ENCODE peak calls at places on chromosomes 13 and 19, in seven cellular contexts. M, U, Y, H, Q, V and O are unnamed samples.
A peak's percentile ranks its signal among the peaks of the same experiment; 100 is the strongest.

GRCh38 chr13:94114166-94114565 is 365.3 kb downstream of the DCT start:
- DNase-seq in U (no peak), H (no peak), V (no peak), Y (no peak), Q (no peak), M (no peak), O (no peak)

GRCh38 chr19:15871570-15871969 is 26.3 kb downstream of the CYP4F2 start:
- DNase-seq in H (no peak), Y (no peak), M (no peak), Q (no peak), U (no peak), V (no peak), O (no peak)

GRCh38 chr13:113864303-113864890 is 521 bp upstream of the GAS6 start:
- DNase-seq in V (no peak), Y (peak; percentile 33), M (peak; percentile 53), U (no peak), Q (peak; percentile 20), H (no peak), O (no peak)

GRCh38 chr13:31859546-31859945 is 120.2 kb downstream of the RXFP2 start:
- DNase-seq in Y (no peak), M (peak; percentile 24), H (no peak), Q (no peak), V (no peak), U (no peak), O (no peak)

GRCh38 chr19:36488118-36488815 is 1.1 kb downstream of the ZNF566 start:
- DNase-seq in U (no peak), Y (peak; percentile 53), H (no peak), M (peak; percentile 58), Q (no peak), V (peak; percentile 42), O (no peak)

GRCh38 chr13:26117620-26118019 is 65.8 kb upstream of the SHISA2 start:
- DNase-seq in H (no peak), M (no peak), Q (no peak), V (no peak), U (no peak), Y (no peak), O (no peak)

GRCh38 chr13:46354143-46355087 is 32.6 kb downstream of the RUBCNL start:
- DNase-seq in H (no peak), Q (peak; percentile 14), U (peak; percentile 92), Y (peak; percentile 88), M (peak; percentile 97), V (peak; percentile 97), O (no peak)

GRCh38 chr19:44757057-44757734 is 8.7 kb downstream of the BCL3 start:
- DNase-seq in Y (peak; percentile 73), H (no peak), V (peak; percentile 72), M (no peak), Q (no peak), U (no peak), O (no peak)

GRCh38 chr13:66036024-66036614 is 1194.0 kb downstream of the PCDH9 start:
- DNase-seq in H (peak; percentile 44), Y (peak; percentile 4), U (no peak), Q (peak; percentile 4), V (peak; percentile 27), M (no peak), O (no peak)

GRCh38 chr19:48844472-48844871 is 8.2 kb upstream of the HSD17B14 start:
- DNase-seq in H (no peak), M (peak; percentile 64), U (peak; percentile 39), V (peak; percentile 42), Y (peak; percentile 68), Q (peak; percentile 35), O (no peak)

GRCh38 chr13:94020833-94021232 is 458.6 kb downstream of the DCT start:
- DNase-seq in H (no peak), Y (peak; percentile 76), V (peak; percentile 48), M (peak; percentile 65), Q (no peak), U (peak; percentile 82), O (no peak)

GRCh38 chr19:40133491-40133890 is 42.7 kb upstream of the ZNF780A start:
- DNase-seq in Q (no peak), U (no peak), M (no peak), H (no peak), Y (no peak), V (no peak), O (no peak)

GRCh38 chr13:50915562-50915961 is 6.0 kb downstream of the RNASEH2B start:
- DNase-seq in Q (no peak), V (no peak), U (no peak), H (no peak), Y (no peak), M (no peak), O (no peak)

GRCh38 chr13:50916701-50917184 is 7.2 kb downstream of the RNASEH2B start:
- DNase-seq in M (no peak), Y (no peak), H (no peak), Q (peak; percentile 13), U (no peak), V (no peak), O (no peak)

GRCh38 chr13:50919291-50919690 is 9.7 kb downstream of the RNASEH2B start:
- DNase-seq in Q (no peak), H (no peak), U (no peak), V (no peak), M (no peak), Y (peak; percentile 33), O (no peak)

GRCh38 chr13:50914848-50915247 is 5.3 kb downstream of the RNASEH2B start:
- DNase-seq in M (peak; percentile 70), U (peak; percentile 43), V (peak; percentile 48), Y (peak; percentile 52), H (no peak), Q (no peak), O (no peak)

GRCh38 chr13:50917572-50917971 is 8.0 kb downstream of the RNASEH2B start:
- DNase-seq in V (no peak), H (no peak), M (peak; percentile 24), U (no peak), Q (peak; percentile 31), Y (no peak), O (no peak)
- H2AFZ ChIP-seq in V (no peak overlapping the region), H (no peak overlapping the region), M (no peak overlapping the region), U (no peak overlapping the region), Q (no peak overlapping the region), Y (no peak overlapping the region), O (no peak overlapping the region)

DNA sequence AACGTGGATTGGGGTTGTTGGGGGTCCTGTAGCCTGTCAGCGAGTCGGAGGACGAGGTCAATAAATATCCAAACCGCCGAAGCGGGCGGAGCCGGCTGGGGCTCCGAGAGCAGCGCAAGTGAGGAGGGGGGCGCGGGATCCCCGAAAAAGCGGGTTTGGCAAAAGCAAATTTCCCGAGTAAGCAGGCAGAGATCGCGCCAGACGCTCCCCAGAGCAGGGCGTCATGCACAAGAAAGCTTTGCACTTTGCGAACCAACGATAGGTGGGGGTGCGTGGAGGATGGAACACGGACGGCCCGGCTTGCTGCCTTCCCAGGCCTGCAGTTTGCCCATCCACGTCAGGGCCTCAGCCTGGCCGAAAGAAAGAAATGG is 754 bp upstream of the SIX5 start:
- DNase-seq in M (peak; percentile 83), U (no peak), H (no peak), Q (no peak), V (no peak), Y (peak; percentile 38), O (peak; percentile 44)
- H3K4me1 ChIP-seq in M (peaks cover 5% of the 10 kb centered on the region), U (peaks cover 29% of the 10 kb centered on the region), H (peaks cover 18% of the 10 kb centered on the region), Q (peaks cover 14% of the 10 kb centered on the region), V (peaks cover 29% of the 10 kb centered on the region), Y (peaks cover 13% of the 10 kb centered on the region), O (peaks cover 5% of the 10 kb centered on the region)

GRCh38 chr13:111882351-111882750 is 184.6 kb upstream of the SOX1 start:
- DNase-seq in V (no peak), H (no peak), U (no peak), M (no peak), Q (no peak), Y (no peak), O (no peak)

GRCh38 chr13:111881700-111882099 is 185.2 kb upstream of the SOX1 start:
- DNase-seq in Q (no peak), M (no peak), H (no peak), Y (no peak), V (no peak), U (no peak), O (no peak)

GRCh38 chr13:111877906-111878305 is 189.0 kb upstream of the SOX1 start:
- DNase-seq in H (no peak), Q (no peak), U (no peak), M (no peak), Y (no peak), V (no peak), O (no peak)

GRCh38 chr13:111880185-111880584 is 186.8 kb upstream of the SOX1 start:
- DNase-seq in U (no peak), Y (no peak), H (no peak), V (no peak), Q (no peak), M (no peak), O (no peak)

GRCh38 chr13:111879719-111880118 is 187.2 kb upstream of the SOX1 start:
- DNase-seq in H (no peak), M (no peak), V (no peak), U (no peak), Q (no peak), Y (no peak), O (no peak)
- H2AFZ ChIP-seq in H (no peak overlapping the region), M (no peak overlapping the region), V (no peak overlapping the region), U (no peak overlapping the region), Q (no peak overlapping the region), Y (no peak overlapping the region), O (no peak overlapping the region)

DNA sequence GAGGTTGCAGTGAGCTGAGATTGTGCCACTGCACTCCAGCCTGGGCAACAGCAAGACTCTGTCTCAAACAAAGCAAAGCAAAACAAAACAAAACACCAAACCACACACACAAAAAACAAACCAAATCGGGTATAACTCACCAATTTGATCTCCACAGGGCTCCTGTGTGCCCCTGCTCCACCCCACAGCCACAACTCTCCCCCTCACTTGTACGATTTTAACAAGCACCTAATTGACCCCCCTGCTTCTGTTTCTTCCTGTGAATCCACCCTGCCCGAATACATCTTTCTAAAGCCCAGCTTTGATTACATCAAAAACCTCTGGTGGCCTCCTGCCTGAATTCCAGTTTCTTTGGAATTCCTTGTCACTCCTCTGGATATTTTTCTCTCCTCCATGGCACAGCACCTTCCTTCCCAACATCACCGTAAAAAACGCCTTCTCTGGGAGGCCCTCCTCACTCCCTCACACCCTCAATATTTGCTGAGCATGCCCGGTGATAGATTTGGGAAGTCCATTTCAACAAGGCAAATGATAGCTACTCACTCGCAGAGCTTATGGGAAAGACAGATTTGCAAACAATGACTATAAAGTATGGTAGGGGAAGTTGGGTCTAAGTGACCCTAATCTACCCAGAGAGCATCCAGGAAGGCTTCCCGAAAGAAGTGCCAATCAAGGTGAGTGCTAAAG is 11.6 kb upstream of the RANBP3 start:
- DNase-seq in M (no peak), H (no peak), U (no peak), Q (no peak), V (no peak), Y (no peak), O (no peak)
- H3K4me1 ChIP-seq in M (peaks cover 12% of the 10 kb centered on the region), H (peaks cover 12% of the 10 kb centered on the region), U (peaks cover 21% of the 10 kb centered on the region), Q (peaks cover 29% of the 10 kb centered on the region), V (peaks cover 15% of the 10 kb centered on the region), Y (peaks cover 14% of the 10 kb centered on the region), O (peaks cover 7% of the 10 kb centered on the region)

DNA sequence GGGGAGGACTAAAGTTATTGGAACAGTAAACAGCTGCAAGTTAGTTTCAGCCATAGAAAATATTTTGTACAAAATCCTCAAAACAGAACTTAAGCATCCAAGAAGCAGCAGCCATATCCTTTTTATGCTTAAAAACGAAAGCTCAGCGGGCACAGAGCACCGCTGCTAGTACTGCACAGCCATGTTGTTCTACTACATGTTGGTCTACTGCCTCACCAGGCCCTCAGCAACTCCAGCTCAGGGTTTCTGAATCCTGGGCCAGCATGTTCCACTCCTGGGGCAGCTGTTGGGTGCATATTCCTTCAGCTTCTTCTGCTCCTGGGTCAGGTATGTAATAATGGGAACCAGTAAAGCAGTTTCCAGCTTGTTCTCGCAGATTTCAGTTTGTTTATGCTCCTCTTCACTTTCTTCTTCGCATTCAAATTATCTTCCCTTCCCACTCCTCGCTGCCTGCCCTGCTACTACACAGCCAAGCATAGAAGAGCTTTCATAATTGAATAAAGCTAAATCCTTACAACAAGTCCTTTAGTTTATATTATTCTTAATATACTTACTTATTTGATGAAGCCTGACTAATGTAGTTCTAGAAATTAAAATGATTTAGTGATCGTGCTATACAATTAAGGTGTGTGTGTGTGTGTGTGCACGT is 820.5 kb upstream of the ATXN8OS start:
- DNase-seq in U (no peak), Q (no peak), V (no peak), M (no peak), Y (no peak), H (no peak), O (no peak)
- H2AFZ ChIP-seq in U (peak overlapping the region; percentile 22), Q (no peak overlapping the region), V (no peak overlapping the region), M (no peak overlapping the region), Y (no peak overlapping the region), H (peak overlapping the region; percentile 79), O (no peak overlapping the region)